ENCODE peak calls at places on chromosomes 2 and 18, in seven cellular contexts. J is HCT116; O is CD8-positive, alpha-beta T cell; L is spleen; U is A673; Q is IMR-90; I is kidney. K is an unnamed sample. For H3K36me3, the result is how much of the 10 kb centered on the place peaks cover.

GRCh38 chr2:179561702-179562101 is 297.1 kb upstream of the SESTD1 start:
- DNase-seq in Q (no peak), I (no peak), O (no peak), U (no peak), J (no peak), L (no peak), K (no peak)

GRCh38 chr2:20350105-20350712 is 435 bp downstream of the PUM2 start:
- DNase-seq in J (no peak), U (peak), O (peak), Q (no peak), I (peak), L (peak), K (no peak)

GRCh38 chr2:236180831-236181453 is 12.8 kb upstream of the GBX2 start:
- DNase-seq in L (no peak), I (peak), Q (peak), J (peak), O (peak), U (peak), K (no peak)

GRCh38 chr2:86397989-86398388 is 43.2 kb upstream of the KDM3A start:
- DNase-seq in I (no peak), J (no peak), U (no peak), Q (no peak), O (no peak), L (no peak), K (no peak)

GRCh38 chr2:237092920-237093781 is 7.5 kb downstream of the COPS8 start:
- DNase-seq in I (no peak), L (no peak), O (no peak), Q (peak), U (peak), J (peak), K (no peak)

GRCh38 chr2:209422191-209422754 is 1.6 kb upstream of the MAP2 start:
- DNase-seq in I (peak), Q (no peak), U (no peak), O (no peak), J (no peak), L (no peak), K (no peak)

GRCh38 chr2:186486651-186487647 is 889 bp downstream of the ZC3H15 start:
- DNase-seq in J (no peak), Q (peak), L (no peak), I (no peak), U (peak), O (no peak), K (no peak)

GRCh38 chr18:59139291-59139614 is 431 bp upstream of the SEC11C start:
- DNase-seq in J (peak), L (peak), I (peak), Q (peak), O (peak), U (peak), K (peak)

GRCh38 chr2:101124684-101125366 is 26.4 kb downstream of the TBC1D8 start:
- DNase-seq in L (no peak), O (no peak), U (no peak), J (peak), I (peak), Q (peak), K (peak)

GRCh38 chr2:70895249-70895648 is 40.5 kb upstream of the ATP6V1B1 start:
- DNase-seq in O (no peak), L (no peak), Q (no peak), J (no peak), I (no peak), U (no peak), K (no peak)

GRCh38 chr2:179428659-179429058 is 164.0 kb upstream of the SESTD1 start:
- DNase-seq in Q (no peak), U (no peak), O (no peak), J (no peak), L (no peak), I (no peak), K (no peak)

GRCh38 chr2:44635725-44636124 is 274.0 kb downstream of the CAMKMT start:
- DNase-seq in L (no peak), J (no peak), I (no peak), Q (no peak), O (no peak), U (no peak), K (no peak)

GRCh38 chr2:44628297-44628696 is 266.6 kb downstream of the CAMKMT start:
- DNase-seq in I (no peak), Q (no peak), U (no peak), J (no peak), L (no peak), O (no peak), K (no peak)

GRCh38 chr2:44638649-44639048 is 276.9 kb downstream of the CAMKMT start:
- DNase-seq in U (no peak), L (no peak), O (no peak), I (no peak), Q (no peak), J (no peak), K (no peak)

GRCh38 chr2:44632931-44633689 is 271.4 kb downstream of the CAMKMT start:
- DNase-seq in O (no peak), Q (no peak), J (no peak), U (no peak), L (no peak), I (no peak), K (no peak)
- TF ChIP-seq CTCF in O (no peak), Q (no peak), J (no peak), U (no peak), L (no peak), I (no peak), K (no peak)

DNA sequence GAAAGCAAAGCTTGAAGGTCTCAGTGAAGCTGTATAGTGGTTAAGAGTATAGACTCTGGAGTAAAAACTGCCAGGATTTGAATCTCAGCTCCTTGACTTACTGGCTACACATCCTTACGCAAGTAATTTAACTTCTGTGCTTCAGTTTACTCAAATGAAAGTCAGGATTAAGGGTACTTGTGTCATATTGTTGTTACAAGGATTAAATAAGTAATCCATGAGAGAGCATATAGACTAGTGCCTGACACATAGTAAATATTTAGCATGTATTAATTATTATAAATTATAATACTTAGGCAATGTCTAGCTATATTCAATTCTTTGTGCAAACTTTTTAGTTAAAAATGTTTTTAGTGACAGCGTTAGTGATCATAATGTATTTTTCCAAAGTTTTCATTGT is 96.1 kb downstream of the TMEM247 start:
- DNase-seq in J (no peak), U (no peak), O (no peak), Q (no peak), I (no peak), L (no peak), K (no peak)
- H3K36me3 ChIP-seq in J (under half), U (under half), O (under half), Q (under half), I (under half), L (under half), K (under half)

GRCh38 chr2:171923206-171923605 is 945 bp downstream of the HAT1 start:
- DNase-seq in Q (peak), J (peak), O (no peak), I (no peak), U (peak), L (no peak), K (peak)

GRCh38 chr2:171921970-171922229 is 361 bp upstream of the HAT1 start:
- DNase-seq in L (no peak), Q (no peak), U (no peak), I (no peak), J (peak), O (no peak), K (no peak)

GRCh38 chr2:171919453-171919852 is 2.8 kb upstream of the HAT1 start:
- DNase-seq in J (no peak), Q (no peak), U (no peak), O (no peak), L (no peak), I (no peak), K (no peak)

GRCh38 chr2:171922230-171923022 is at the start of gene HAT1:
- DNase-seq in O (peak), I (peak), Q (peak), L (peak), J (peak), U (peak), K (peak)

GRCh38 chr2:171924170-171924942 is 2.1 kb downstream of the HAT1 start:
- DNase-seq in Q (no peak), O (no peak), I (no peak), L (no peak), U (no peak), J (no peak), K (no peak)
- H3K4me3 ChIP-seq in Q (no peak), O (no peak), I (no peak), L (no peak), U (no peak), J (no peak), K (no peak)

GRCh38 chr2:182866461-182867369 is at the start of gene FRZB:
- DNase-seq in O (no peak), Q (peak), L (peak), U (peak), I (peak), J (no peak), K (no peak)

GRCh38 chr2:182867411-182868048 is 1.1 kb upstream of the FRZB start:
- DNase-seq in U (no peak), I (no peak), J (no peak), L (no peak), O (no peak), Q (no peak), K (no peak)

GRCh38 chr2:182868049-182868422 is 1.6 kb upstream of the FRZB start:
- DNase-seq in O (no peak), U (no peak), J (no peak), L (no peak), I (no peak), Q (no peak), K (no peak)

GRCh38 chr2:182868423-182868822 is 2.0 kb upstream of the FRZB start:
- DNase-seq in I (no peak), O (no peak), U (no peak), J (no peak), L (no peak), Q (no peak), K (no peak)

DNA sequence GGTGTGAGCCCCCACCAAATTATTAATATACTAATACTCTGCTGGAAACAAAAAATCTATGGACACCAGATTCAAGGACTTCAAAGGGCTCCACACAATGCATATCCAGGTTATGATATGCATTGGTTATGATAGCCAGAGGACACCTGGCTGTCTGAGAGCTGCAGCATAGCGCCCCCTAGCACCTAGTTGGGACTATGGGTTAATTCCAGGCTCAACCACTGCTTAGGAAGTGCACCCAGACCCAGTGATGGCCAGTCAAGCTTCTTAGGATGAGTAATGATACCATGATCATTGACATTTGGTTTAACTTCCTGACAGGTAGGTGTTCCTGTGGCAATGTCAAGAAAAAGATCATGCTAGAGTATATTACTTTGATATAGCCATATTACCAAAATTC is 3.8 kb upstream of the FRZB start:
- DNase-seq in U (peak), I (no peak), L (no peak), J (peak), O (no peak), Q (no peak), K (no peak)
- TF ChIP-seq CTCF in U (peak), I (no peak), L (no peak), J (peak), O (no peak), Q (no peak), K (no peak)

DNA sequence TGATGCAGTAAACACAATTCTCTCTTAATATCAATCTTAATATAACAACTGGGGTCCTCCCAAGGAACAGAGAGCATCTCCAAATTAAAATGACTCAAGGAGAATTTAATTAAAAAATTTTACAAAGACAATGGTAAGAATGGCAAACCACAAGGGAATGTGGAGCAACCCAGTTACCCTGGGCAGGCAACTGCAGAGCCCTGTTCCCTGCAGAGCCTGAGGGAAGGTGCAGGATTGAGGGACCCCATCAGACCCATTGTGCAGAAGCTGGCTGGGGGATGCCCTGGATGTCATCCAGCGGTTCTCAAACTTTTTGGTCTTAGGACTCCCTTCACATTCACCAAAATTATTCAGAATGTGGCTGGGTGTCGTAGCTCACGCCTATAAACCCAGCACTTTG is 262.8 kb downstream of the FBXO15 start:
- DNase-seq in I (no peak), L (no peak), J (no peak), O (no peak), U (no peak), Q (no peak), K (no peak)
- H3K36me3 ChIP-seq in I (under half), L (under half), J (under half), O (under half), U (under half), Q (under half), K (under half)

GRCh38 chr2:182444170-182444569 is 17.3 kb upstream of the PDE1A start:
- DNase-seq in J (no peak), L (no peak), I (no peak), U (no peak), Q (no peak), O (no peak), K (no peak)
- H3K4me3 ChIP-seq in J (no peak), L (no peak), I (no peak), U (no peak), Q (no peak), O (no peak), K (no peak)

GRCh38 chr18:35917043-35917442 is 55.4 kb upstream of the RMP24 start:
- DNase-seq in Q (no peak), U (no peak), L (no peak), J (no peak), I (no peak), O (no peak), K (no peak)
- TF ChIP-seq CTCF in Q (no peak), U (peak), L (no peak), J (peak), I (no peak), O (no peak), K (peak)

DNA sequence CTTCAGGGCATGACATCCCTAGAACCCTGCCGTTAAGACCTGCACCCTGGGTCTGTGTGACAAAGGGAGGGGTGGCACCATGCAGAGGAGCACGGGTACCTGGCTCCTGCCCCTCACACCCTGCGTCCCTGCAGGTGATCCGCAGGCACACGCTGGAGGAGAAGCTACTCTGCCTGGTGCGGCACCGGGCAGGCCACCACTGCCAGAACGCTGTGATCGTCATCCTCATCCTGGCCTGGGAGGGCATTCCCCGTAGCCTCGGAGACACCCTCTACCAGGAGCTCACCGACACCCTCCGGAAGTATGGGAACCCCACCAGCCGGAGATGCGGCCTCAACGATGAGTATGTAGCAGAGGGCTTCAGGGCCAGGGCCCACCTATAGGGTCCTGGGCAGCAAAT is 60.0 kb downstream of the BOLA3 start:
- DNase-seq in U (no peak), I (no peak), Q (no peak), J (no peak), L (no peak), O (no peak), K (no peak)
- H3K36me3 ChIP-seq in U (under half), I (under half), Q (under half), J (under half), L (half or more), O (under half), K (under half)

GRCh38 chr2:11612553-11613215 is 57.3 kb downstream of the NTSR2 start:
- DNase-seq in U (no peak), J (no peak), O (no peak), Q (no peak), I (peak), L (no peak), K (no peak)

GRCh38 chr2:11613297-11613696 is 56.7 kb downstream of the NTSR2 start:
- DNase-seq in U (no peak), J (no peak), Q (no peak), O (no peak), I (peak), L (no peak), K (no peak)

GRCh38 chr2:11610624-11611242 is 59.3 kb downstream of the NTSR2 start:
- DNase-seq in Q (no peak), U (no peak), J (no peak), O (no peak), I (peak), L (no peak), K (no peak)

GRCh38 chr2:11615209-11615608 is 54.8 kb downstream of the NTSR2 start:
- DNase-seq in Q (no peak), U (no peak), L (no peak), I (peak), O (no peak), J (no peak), K (no peak)

GRCh38 chr2:11611251-11611650 is 58.7 kb downstream of the NTSR2 start:
- DNase-seq in L (no peak), U (no peak), I (no peak), O (no peak), J (no peak), Q (no peak), K (no peak)
- H3K4me3 ChIP-seq in L (no peak), U (no peak), I (no peak), O (no peak), J (no peak), Q (no peak), K (no peak)

DNA sequence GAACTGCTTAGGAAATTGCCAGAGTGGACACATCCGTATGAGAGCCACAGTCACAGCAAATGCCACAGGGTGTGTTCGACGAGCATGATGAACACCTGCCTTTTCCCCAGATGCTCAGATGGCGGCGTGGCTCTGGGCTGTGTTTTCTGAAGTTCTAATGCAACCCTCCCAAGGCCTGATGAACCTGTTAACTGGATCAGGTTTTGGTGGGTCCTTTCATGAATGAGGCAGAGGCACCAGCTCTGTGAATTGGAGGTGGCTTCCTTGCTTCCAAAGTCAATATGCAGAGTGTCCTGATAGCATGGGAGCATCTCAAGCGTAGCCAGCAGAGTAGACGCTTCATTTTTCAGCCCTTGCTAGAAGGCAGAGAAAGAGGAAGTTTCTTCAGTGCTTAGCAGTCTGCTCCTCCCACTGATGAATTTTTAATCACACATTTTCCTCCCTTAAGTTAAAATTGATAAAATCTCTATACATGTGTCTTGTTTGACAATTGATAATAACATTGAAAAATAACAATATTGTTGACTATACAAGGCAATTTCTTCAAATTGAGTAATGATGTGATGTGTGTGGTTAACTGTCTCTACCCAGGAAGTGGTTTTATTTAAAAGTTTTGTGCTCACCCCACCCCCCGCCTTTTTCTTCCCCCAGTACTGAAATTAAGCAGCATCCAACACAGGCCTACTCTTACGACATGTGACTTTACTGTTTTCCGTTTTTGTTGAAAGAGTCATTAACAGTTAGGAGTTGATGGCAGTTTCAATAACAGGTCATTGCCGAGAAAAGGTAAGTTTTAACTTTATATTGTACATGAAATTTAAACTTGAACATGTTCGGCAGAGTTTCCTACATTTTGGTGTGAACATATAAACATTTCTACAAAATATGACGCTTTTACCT is at the start of gene ARHGAP15:
- DNase-seq in Q (no peak), U (no peak), J (no peak), O (peak), I (no peak), L (peak), K (no peak)
- TF ChIP-seq CTCF in Q (no peak), U (no peak), J (no peak), O (no peak), I (no peak), L (no peak), K (no peak)

K was measured in BJ.